ENCODE peak calls at places on chromosome 15, in seven cellular contexts. T, O, G, S, Z, L and D are unnamed samples. For H3K4me1, the result is how much of the 10 kb centered on the place peaks cover.

GRCh38 chr15:78365931-78366330 is 25.8 kb downstream of the CRABP1 start:
- DNase-seq in O (no peak), T (no peak), Z (no peak), L (no peak), G (no peak), S (no peak), D (no peak)

GRCh38 chr15:98914626-98915025 is 93.0 kb downstream of the PGPEP1L start:
- DNase-seq in S (no peak), Z (no peak), G (peak), O (peak), T (no peak), L (peak), D (no peak)

GRCh38 chr15:99956022-99956775 is 223.0 kb upstream of the LYSMD4 start:
- DNase-seq in O (no peak), L (no peak), Z (peak), T (no peak), G (no peak), S (no peak), D (no peak)

GRCh38 chr15:44738340-44738984 is 2.1 kb downstream of the TRIM69 start:
- DNase-seq in S (no peak), L (no peak), Z (no peak), T (peak), G (peak), O (peak), D (peak)

GRCh38 chr15:101538177-101538576 is 48.7 kb upstream of the PCSK6 start:
- DNase-seq in S (no peak), L (no peak), G (no peak), Z (peak), O (no peak), T (no peak), D (no peak)

GRCh38 chr15:58889363-58889762 is 44.1 kb downstream of the SLTM start:
- DNase-seq in S (no peak), Z (no peak), L (no peak), O (no peak), T (no peak), G (no peak), D (no peak)

GRCh38 chr15:42710662-42711061 is 26.3 kb downstream of the CDAN1 start:
- DNase-seq in G (no peak), O (no peak), L (no peak), S (no peak), Z (no peak), T (no peak), D (no peak)

GRCh38 chr15:82968066-82968465 is 15.5 kb upstream of the HOMER2 start:
- DNase-seq in T (no peak), O (no peak), G (no peak), S (no peak), L (peak), Z (no peak), D (no peak)

GRCh38 chr15:100945006-100945405 is 25.8 kb downstream of the LRRK1 start:
- DNase-seq in T (no peak), G (no peak), S (no peak), O (peak), L (no peak), Z (no peak), D (no peak)

GRCh38 chr15:60745469-60745971 is 266.6 kb upstream of the ICE2 start:
- DNase-seq in L (no peak), G (peak), O (peak), Z (no peak), S (no peak), T (no peak), D (no peak)

GRCh38 chr15:92936138-92936537 is 36.0 kb downstream of the CHD2 start:
- DNase-seq in Z (no peak), L (no peak), S (no peak), T (no peak), G (no peak), O (no peak), D (no peak)

GRCh38 chr15:75153084-75153483 is 48.6 kb upstream of the C15orf39 start:
- DNase-seq in O (peak), T (peak), G (peak), Z (no peak), S (no peak), L (no peak), D (no peak)
- H3K4me1 ChIP-seq in O (under half), T (under half), G (under half), Z (under half), S (under half), L (under half), D (under half)

GRCh38 chr15:65106011-65106590 is 8.9 kb downstream of the UBAP1L start:
- DNase-seq in L (no peak), O (no peak), T (no peak), S (no peak), Z (no peak), G (no peak), D (no peak)
- H3K23ac ChIP-seq in L (no peak), O (no peak), T (no peak), S (no peak), Z (no peak), G (no peak), D (no peak)

GRCh38 chr15:69081310-69082004 is 67.0 kb downstream of the NOX5 start:
- DNase-seq in G (peak), L (peak), T (peak), Z (no peak), O (peak), S (peak), D (no peak)

GRCh38 chr15:69082556-69082955 is 68.1 kb downstream of the NOX5 start:
- DNase-seq in T (no peak), G (no peak), L (no peak), O (no peak), Z (no peak), S (no peak), D (no peak)

GRCh38 chr15:69080958-69081248 is 66.4 kb downstream of the NOX5 start:
- DNase-seq in S (no peak), O (no peak), L (no peak), T (no peak), Z (no peak), G (no peak), D (no peak)

GRCh38 chr15:69080203-69080957 is 65.9 kb downstream of the NOX5 start:
- DNase-seq in G (no peak), O (no peak), S (peak), Z (no peak), T (peak), L (peak), D (no peak)

DNA sequence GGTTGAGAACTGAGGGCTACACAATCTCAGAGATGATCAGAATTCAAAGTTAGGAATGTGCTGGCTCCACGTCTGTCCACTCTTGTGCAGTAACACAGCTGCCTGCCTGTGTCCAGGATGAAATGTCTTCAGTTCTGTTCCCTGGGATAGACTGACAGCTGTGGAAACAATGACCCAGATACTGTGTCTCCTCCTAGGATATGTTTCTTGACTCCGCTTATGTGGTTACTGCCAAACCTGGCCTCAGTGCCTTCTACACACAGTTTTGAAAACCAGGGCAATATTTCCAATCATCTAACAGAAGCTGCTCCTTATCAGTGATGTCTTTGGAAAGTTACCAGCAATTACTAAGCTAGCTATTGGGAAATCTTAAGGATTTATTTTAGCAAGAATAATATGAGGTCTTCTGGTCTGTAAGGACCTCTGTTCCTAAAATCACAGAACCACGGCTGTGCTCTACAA is 67.6 kb downstream of the NOX5 start:
- DNase-seq in Z (no peak), S (no peak), L (peak), G (peak), O (peak), T (no peak), D (no peak)
- H3K27ac ChIP-seq in Z (no peak), S (no peak), L (peak), G (no peak), O (peak), T (no peak), D (no peak)

DNA sequence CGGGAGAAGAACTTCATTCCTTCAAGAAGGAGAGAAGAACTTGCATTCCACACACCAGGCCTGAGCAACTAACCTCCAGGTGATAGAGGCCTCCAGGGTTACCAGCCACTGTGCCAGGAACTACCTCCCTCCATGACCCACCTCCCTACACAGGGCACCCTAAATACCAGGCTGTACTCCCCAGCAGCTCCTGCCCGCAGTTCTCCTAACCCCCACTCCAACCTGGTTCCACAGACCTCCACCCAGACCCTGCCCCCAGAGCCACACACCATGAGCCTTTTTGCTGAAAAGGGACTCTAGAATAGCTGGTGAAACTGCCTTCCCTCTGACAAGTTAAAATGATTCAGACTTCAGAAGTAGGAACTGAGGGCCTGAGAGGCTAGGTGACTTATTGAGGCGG is 8.2 kb downstream of the IGDCC3 start:
- DNase-seq in G (no peak), T (no peak), S (peak), O (no peak), Z (no peak), L (no peak), D (no peak)
- H3K4me1 ChIP-seq in G (under half), T (under half), S (under half), O (under half), Z (under half), L (under half), D (under half)

GRCh38 chr15:74788716-74789151 is 6.9 kb downstream of the CSK start:
- DNase-seq in O (no peak), S (no peak), Z (no peak), T (no peak), L (no peak), G (no peak), D (no peak)
- H3K23ac ChIP-seq in O (no peak), S (no peak), Z (no peak), T (no peak), L (no peak), G (no peak), D (no peak)

GRCh38 chr15:63984331-63984730 is 62.0 kb downstream of the DAPK2 start:
- DNase-seq in O (no peak), L (no peak), G (no peak), S (no peak), Z (no peak), T (no peak), D (no peak)

GRCh38 chr15:63985221-63986184 is 60.8 kb downstream of the DAPK2 start:
- DNase-seq in G (no peak), Z (no peak), S (no peak), L (no peak), O (peak), T (no peak), D (no peak)

GRCh38 chr15:63987979-63988378 is 58.3 kb downstream of the DAPK2 start:
- DNase-seq in O (no peak), G (no peak), Z (no peak), L (no peak), S (no peak), T (no peak), D (no peak)

GRCh38 chr15:63986751-63987341 is 59.4 kb downstream of the DAPK2 start:
- DNase-seq in S (no peak), G (no peak), O (no peak), Z (no peak), T (no peak), L (no peak), D (no peak)

DNA sequence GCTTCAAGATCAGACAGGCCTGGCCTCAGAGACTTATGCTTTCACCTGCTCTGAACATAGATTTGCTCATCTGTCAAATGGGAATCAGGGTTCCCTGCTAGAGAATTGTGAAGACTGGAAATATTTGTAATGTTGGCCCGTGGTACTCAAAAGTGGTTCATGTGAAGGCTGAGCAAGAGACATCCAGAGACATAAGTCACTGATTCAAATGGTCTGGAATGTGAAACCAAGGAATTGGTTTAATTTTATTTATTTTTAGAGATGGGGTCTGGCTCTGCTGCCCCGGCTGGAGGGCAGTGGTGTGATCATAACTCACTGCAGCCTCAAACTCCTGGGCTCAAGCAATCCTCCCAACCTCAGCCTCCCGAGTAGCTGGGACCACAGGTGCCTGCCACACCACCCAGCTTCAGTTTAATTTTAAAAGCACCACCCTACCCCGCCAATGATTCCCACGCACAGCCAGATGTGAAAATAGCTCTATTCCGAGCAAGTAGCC is 60.1 kb downstream of the DAPK2 start:
- DNase-seq in T (no peak), Z (no peak), O (no peak), G (no peak), L (no peak), S (no peak), D (no peak)
- H3K27ac ChIP-seq in T (no peak), Z (no peak), O (no peak), G (no peak), L (no peak), S (no peak), D (no peak)

GRCh38 chr15:63194291-63194681 is 4.9 kb downstream of the RAB8B start:
- DNase-seq in T (no peak), G (no peak), O (no peak), S (no peak), L (no peak), Z (no peak), D (no peak)
- H3K4me1 ChIP-seq in T (under half), G (under half), O (under half), S (under half), L (under half), Z (under half), D (under half)

GRCh38 chr15:57255751-57256150 is 120.6 kb upstream of the CGNL1 start:
- DNase-seq in O (no peak), T (peak), G (no peak), S (no peak), Z (no peak), L (no peak), D (no peak)
- H3K23ac ChIP-seq in O (no peak), T (no peak), G (no peak), S (no peak), Z (no peak), L (no peak), D (no peak)

GRCh38 chr15:51094606-51095569 is at the start of gene TNFAIP8L3:
- DNase-seq in T (peak), L (no peak), G (no peak), Z (peak), O (no peak), S (peak), D (peak)
- H3K27ac ChIP-seq in T (no peak), L (no peak), G (no peak), Z (no peak), O (no peak), S (no peak), D (no peak)

GRCh38 chr15:39313881-39314280 is 267.0 kb upstream of the THBS1 start:
- DNase-seq in L (no peak), Z (no peak), S (no peak), O (no peak), T (no peak), G (no peak), D (no peak)
- H3K4me1 ChIP-seq in L (under half), Z (under half), S (under half), O (under half), T (under half), G (under half), D (under half)